ENCODE peak calls at places on chromosome 18, in four cellular contexts. One of them, this sample, is unnamed.

GRCh38 chr18:48676346-48676745 is 137.5 kb downstream of the CTIF start:
- DNase-seq in effector memory CD8-positive, alpha-beta T cell: no peak
- DNase-seq in natural killer cell treated with Interleukin-12 subunit alpha and Interleukin-12 subunit beta and Interleukin-15 and Interleukin-18, amount 100 ng/mL, for 72 hours: no peak
- DNase-seq in Daoy: no peak
- DNase-seq in this sample: no peak

GRCh38 chr18:57432765-57433400 is 2.3 kb upstream of the ONECUT2 start:
- DNase-seq in effector memory CD8-positive, alpha-beta T cell: no peak
- DNase-seq in natural killer cell treated with Interleukin-12 subunit alpha and Interleukin-12 subunit beta and Interleukin-15 and Interleukin-18, amount 100 ng/mL, for 72 hours: no peak
- DNase-seq in Daoy: no peak
- DNase-seq in this sample: no peak

GRCh38 chr18:29361843-29362242 is 1184.9 kb upstream of the CDH2 start:
- DNase-seq in effector memory CD8-positive, alpha-beta T cell: no peak
- DNase-seq in natural killer cell treated with Interleukin-12 subunit alpha and Interleukin-12 subunit beta and Interleukin-15 and Interleukin-18, amount 100 ng/mL, for 72 hours: no peak
- DNase-seq in Daoy: peak; percentile 38
- DNase-seq in this sample: no peak

GRCh38 chr18:48455555-48456478 is 46.6 kb upstream of the ZBTB7C start:
- DNase-seq in effector memory CD8-positive, alpha-beta T cell: peak; percentile 10
- DNase-seq in natural killer cell treated with Interleukin-12 subunit alpha and Interleukin-12 subunit beta and Interleukin-15 and Interleukin-18, amount 100 ng/mL, for 72 hours: no peak
- DNase-seq in Daoy: peak; percentile 80
- DNase-seq in this sample: no peak

GRCh38 chr18:38933910-38934510 is 1368.4 kb upstream of the CELF4 start:
- DNase-seq in effector memory CD8-positive, alpha-beta T cell: no peak
- DNase-seq in natural killer cell treated with Interleukin-12 subunit alpha and Interleukin-12 subunit beta and Interleukin-15 and Interleukin-18, amount 100 ng/mL, for 72 hours: no peak
- DNase-seq in Daoy: no peak
- DNase-seq in this sample: no peak

GRCh38 chr18:10951631-10952544 is 197.5 kb downstream of the PIEZO2 start:
- DNase-seq in effector memory CD8-positive, alpha-beta T cell: no peak
- DNase-seq in natural killer cell treated with Interleukin-12 subunit alpha and Interleukin-12 subunit beta and Interleukin-15 and Interleukin-18, amount 100 ng/mL, for 72 hours: no peak
- DNase-seq in Daoy: no peak
- DNase-seq in this sample: no peak

GRCh38 chr18:22683786-22684185 is 249.3 kb upstream of the RBBP8 start:
- DNase-seq in effector memory CD8-positive, alpha-beta T cell: no peak
- DNase-seq in natural killer cell treated with Interleukin-12 subunit alpha and Interleukin-12 subunit beta and Interleukin-15 and Interleukin-18, amount 100 ng/mL, for 72 hours: no peak
- DNase-seq in Daoy: no peak
- DNase-seq in this sample: no peak

GRCh38 chr18:62977512-62977911 is 262.2 kb downstream of the PHLPP1 start:
- DNase-seq in effector memory CD8-positive, alpha-beta T cell: no peak
- DNase-seq in natural killer cell treated with Interleukin-12 subunit alpha and Interleukin-12 subunit beta and Interleukin-15 and Interleukin-18, amount 100 ng/mL, for 72 hours: no peak
- DNase-seq in Daoy: no peak
- DNase-seq in this sample: no peak

GRCh38 chr18:42525905-42526304 is 570.9 kb downstream of the PIK3C3 start:
- DNase-seq in effector memory CD8-positive, alpha-beta T cell: no peak
- DNase-seq in natural killer cell treated with Interleukin-12 subunit alpha and Interleukin-12 subunit beta and Interleukin-15 and Interleukin-18, amount 100 ng/mL, for 72 hours: no peak
- DNase-seq in Daoy: no peak
- DNase-seq in this sample: no peak

GRCh38 chr18:79900610-79901570 is 50.6 kb downstream of the SLC66A2 start:
- DNase-seq in effector memory CD8-positive, alpha-beta T cell: no peak
- DNase-seq in natural killer cell treated with Interleukin-12 subunit alpha and Interleukin-12 subunit beta and Interleukin-15 and Interleukin-18, amount 100 ng/mL, for 72 hours: no peak
- DNase-seq in Daoy: no peak
- DNase-seq in this sample: no peak

GRCh38 chr18:45954070-45954712 is 12.9 kb downstream of the EPG5 start:
- DNase-seq in effector memory CD8-positive, alpha-beta T cell: no peak
- DNase-seq in natural killer cell treated with Interleukin-12 subunit alpha and Interleukin-12 subunit beta and Interleukin-15 and Interleukin-18, amount 100 ng/mL, for 72 hours: no peak
- DNase-seq in Daoy: peak; percentile 65
- DNase-seq in this sample: no peak

GRCh38 chr18:8912348-8913057 is 190.0 kb upstream of the NDUFV2 start:
- DNase-seq in effector memory CD8-positive, alpha-beta T cell: no peak
- DNase-seq in natural killer cell treated with Interleukin-12 subunit alpha and Interleukin-12 subunit beta and Interleukin-15 and Interleukin-18, amount 100 ng/mL, for 72 hours: no peak
- DNase-seq in Daoy: no peak
- DNase-seq in this sample: no peak

GRCh38 chr18:70417847-70418246 is 129.0 kb downstream of the SOCS6 start:
- DNase-seq in effector memory CD8-positive, alpha-beta T cell: no peak
- DNase-seq in natural killer cell treated with Interleukin-12 subunit alpha and Interleukin-12 subunit beta and Interleukin-15 and Interleukin-18, amount 100 ng/mL, for 72 hours: no peak
- DNase-seq in Daoy: no peak
- DNase-seq in this sample: no peak

GRCh38 chr18:62963522-62963921 is 248.2 kb downstream of the PHLPP1 start:
- DNase-seq in effector memory CD8-positive, alpha-beta T cell: no peak
- DNase-seq in natural killer cell treated with Interleukin-12 subunit alpha and Interleukin-12 subunit beta and Interleukin-15 and Interleukin-18, amount 100 ng/mL, for 72 hours: no peak
- DNase-seq in Daoy: no peak
- DNase-seq in this sample: no peak

GRCh38 chr18:28112056-28112470 is 64.9 kb downstream of the CDH2 start:
- DNase-seq in effector memory CD8-positive, alpha-beta T cell: no peak
- DNase-seq in natural killer cell treated with Interleukin-12 subunit alpha and Interleukin-12 subunit beta and Interleukin-15 and Interleukin-18, amount 100 ng/mL, for 72 hours: no peak
- DNase-seq in Daoy: peak; percentile 72
- DNase-seq in this sample: no peak

GRCh38 chr18:23967321-23968089 is 47.0 kb upstream of the TTC39C start:
- DNase-seq in effector memory CD8-positive, alpha-beta T cell: peak; percentile 29
- DNase-seq in natural killer cell treated with Interleukin-12 subunit alpha and Interleukin-12 subunit beta and Interleukin-15 and Interleukin-18, amount 100 ng/mL, for 72 hours: peak; percentile 85
- DNase-seq in Daoy: no peak
- DNase-seq in this sample: no peak

GRCh38 chr18:4353853-4354418 is 101.2 kb downstream of the DLGAP1 start:
- DNase-seq in effector memory CD8-positive, alpha-beta T cell: no peak
- DNase-seq in natural killer cell treated with Interleukin-12 subunit alpha and Interleukin-12 subunit beta and Interleukin-15 and Interleukin-18, amount 100 ng/mL, for 72 hours: no peak
- DNase-seq in Daoy: no peak
- DNase-seq in this sample: no peak

GRCh38 chr18:23179416-23179815 is 44.1 kb downstream of the CABLES1 start:
- DNase-seq in effector memory CD8-positive, alpha-beta T cell: no peak
- DNase-seq in natural killer cell treated with Interleukin-12 subunit alpha and Interleukin-12 subunit beta and Interleukin-15 and Interleukin-18, amount 100 ng/mL, for 72 hours: no peak
- DNase-seq in Daoy: no peak
- DNase-seq in this sample: no peak

GRCh38 chr18:35619468-35619867 is 37.9 kb downstream of the GALNT1 start:
- DNase-seq in effector memory CD8-positive, alpha-beta T cell: no peak
- DNase-seq in natural killer cell treated with Interleukin-12 subunit alpha and Interleukin-12 subunit beta and Interleukin-15 and Interleukin-18, amount 100 ng/mL, for 72 hours: no peak
- DNase-seq in Daoy: no peak
- DNase-seq in this sample: no peak

GRCh38 chr18:3814840-3815239 is 364.9 kb downstream of the TGIF1 start:
- DNase-seq in effector memory CD8-positive, alpha-beta T cell: no peak
- DNase-seq in natural killer cell treated with Interleukin-12 subunit alpha and Interleukin-12 subunit beta and Interleukin-15 and Interleukin-18, amount 100 ng/mL, for 72 hours: no peak
- DNase-seq in Daoy: no peak
- DNase-seq in this sample: no peak

GRCh38 chr18:9722691-9723090 is 14.6 kb downstream of the RAB31 start:
- DNase-seq in effector memory CD8-positive, alpha-beta T cell: no peak
- DNase-seq in natural killer cell treated with Interleukin-12 subunit alpha and Interleukin-12 subunit beta and Interleukin-15 and Interleukin-18, amount 100 ng/mL, for 72 hours: no peak
- DNase-seq in Daoy: no peak
- DNase-seq in this sample: no peak

GRCh38 chr18:79496978-79497637 is 101.4 kb downstream of the NFATC1 start:
- DNase-seq in effector memory CD8-positive, alpha-beta T cell: no peak
- DNase-seq in natural killer cell treated with Interleukin-12 subunit alpha and Interleukin-12 subunit beta and Interleukin-15 and Interleukin-18, amount 100 ng/mL, for 72 hours: no peak
- DNase-seq in Daoy: no peak
- DNase-seq in this sample: no peak

GRCh38 chr18:24538421-24539264 is 78.2 kb downstream of the HRH4 start:
- DNase-seq in effector memory CD8-positive, alpha-beta T cell: no peak
- DNase-seq in natural killer cell treated with Interleukin-12 subunit alpha and Interleukin-12 subunit beta and Interleukin-15 and Interleukin-18, amount 100 ng/mL, for 72 hours: no peak
- DNase-seq in Daoy: no peak
- DNase-seq in this sample: no peak

GRCh38 chr18:76923485-76924085 is 101.2 kb downstream of the ZNF236 start:
- DNase-seq in effector memory CD8-positive, alpha-beta T cell: no peak
- DNase-seq in natural killer cell treated with Interleukin-12 subunit alpha and Interleukin-12 subunit beta and Interleukin-15 and Interleukin-18, amount 100 ng/mL, for 72 hours: no peak
- DNase-seq in Daoy: peak; percentile 22
- DNase-seq in this sample: no peak

GRCh38 chr18:55349685-55350084 is 238.3 kb downstream of the TCF4 start:
- DNase-seq in effector memory CD8-positive, alpha-beta T cell: no peak
- DNase-seq in natural killer cell treated with Interleukin-12 subunit alpha and Interleukin-12 subunit beta and Interleukin-15 and Interleukin-18, amount 100 ng/mL, for 72 hours: no peak
- DNase-seq in Daoy: no peak
- DNase-seq in this sample: no peak

This sample was measured in cortex of kidney.